ENCODE peak calls at places on chromosomes 7 and 10, in ten cellular contexts. V is fibroblast of mammary gland; G is iPS-NIHi11; X is NCI-H774; A is effector CD8-positive, alpha-beta T cell; W is endodermal cell; T is EL; Q is CD4-positive, alpha-beta memory T cell; L is IMR-90; M is osteocyte. S is an unnamed sample.

GRCh38 chr10:47031251-47031952 is 120.2 kb downstream of the PTPN20 start:
- DNase-seq in X (no peak), Q (no peak), V (peak), A (no peak), L (no peak), W (peak), T (peak), G (peak), M (peak), S (no peak)

GRCh38 chr7:33905389-33906032 is at the start of gene BMPER:
- DNase-seq in L (peak), Q (no peak), A (no peak), X (peak), W (peak), M (no peak), G (peak), T (peak), V (peak), S (no peak)

GRCh38 chr10:73340121-73340520 is 18.5 kb downstream of the CFAP70 start:
- DNase-seq in V (no peak), L (no peak), X (no peak), W (no peak), T (peak), G (no peak), Q (no peak), A (no peak), M (no peak), S (no peak)

GRCh38 chr10:58755688-58756087 is 243.0 kb downstream of the BICC1 start:
- DNase-seq in Q (no peak), A (no peak), X (no peak), W (no peak), T (peak), V (peak), L (peak), G (no peak), M (no peak), S (no peak)

GRCh38 chr10:88759366-88760101 is at the start of gene LIPN:
- DNase-seq in W (no peak), M (no peak), X (no peak), Q (no peak), V (peak), A (no peak), G (no peak), T (no peak), L (no peak), S (no peak)

GRCh38 chr7:21076054-21076453 is 289.4 kb upstream of the SP8 start:
- DNase-seq in Q (no peak), L (no peak), V (no peak), A (no peak), T (no peak), X (peak), M (no peak), G (peak), W (no peak), S (no peak)

GRCh38 chr7:137606061-137606674 is 240.6 kb downstream of the DGKI start:
- DNase-seq in Q (no peak), L (peak), V (peak), W (no peak), G (no peak), M (no peak), T (peak), A (no peak), X (no peak), S (peak)

GRCh38 chr10:120422459-120422858 is 34.6 kb upstream of the PLPP4 start:
- DNase-seq in V (peak), Q (no peak), G (no peak), T (peak), W (no peak), L (peak), A (no peak), X (no peak), M (no peak), S (no peak)

GRCh38 chr7:69199661-69200060 is 398.6 kb upstream of the AUTS2 start:
- DNase-seq in T (no peak), V (no peak), Q (no peak), X (no peak), M (no peak), G (no peak), A (no peak), L (no peak), W (no peak), S (no peak)

GRCh38 chr7:46885167-46885566 is 696.7 kb downstream of the TNS3 start:
- DNase-seq in T (no peak), W (no peak), X (no peak), M (no peak), G (no peak), V (no peak), A (no peak), Q (no peak), L (no peak), S (no peak)

GRCh38 chr7:158655507-158655906 is 49.1 kb downstream of the NCAPG2 start:
- DNase-seq in A (no peak), Q (no peak), M (no peak), G (no peak), V (no peak), L (no peak), T (no peak), W (no peak), X (no peak), S (no peak)

GRCh38 chr7:158016171-158017087 is 571.2 kb downstream of the PTPRN2 start:
- DNase-seq in A (no peak), T (no peak), V (no peak), G (no peak), M (no peak), L (no peak), Q (no peak), W (peak), X (no peak), S (no peak)

GRCh38 chr7:27739301-27739913 is 555 bp upstream of the TAX1BP1 start:
- DNase-seq in W (no peak), L (peak), G (peak), Q (no peak), T (peak), A (no peak), V (no peak), M (no peak), X (no peak), S (no peak)

GRCh38 chr7:153152786-153153185 is 393.2 kb downstream of the ACTR3B start:
- DNase-seq in T (no peak), L (no peak), X (no peak), W (no peak), Q (no peak), G (no peak), M (no peak), V (no peak), A (no peak), S (no peak)

GRCh38 chr10:77578583-77579227 is 58.9 kb downstream of the KCNMA1 start:
- DNase-seq in V (peak), G (no peak), X (no peak), T (peak), M (no peak), Q (no peak), A (no peak), W (no peak), L (peak), S (no peak)

GRCh38 chr7:8314566-8314965 is 52.6 kb upstream of the ICA1 start:
- DNase-seq in L (no peak), A (no peak), Q (no peak), G (no peak), W (no peak), T (no peak), M (no peak), X (no peak), V (no peak), S (no peak)

GRCh38 chr10:63466168-63466935 is 575 bp upstream of the JMJD1C start:
- DNase-seq in V (peak), Q (peak), T (peak), X (peak), A (no peak), M (no peak), L (peak), W (no peak), G (peak), S (no peak)

GRCh38 chr7:157904211-157904865 is 567.5 kb downstream of the DNAJB6 start:
- DNase-seq in L (no peak), G (no peak), A (no peak), X (no peak), Q (no peak), M (no peak), T (no peak), V (no peak), W (peak), S (no peak)

GRCh38 chr10:48536916-48537890 is 67.7 kb downstream of the ARHGAP22 start:
- DNase-seq in M (peak), X (no peak), A (no peak), T (no peak), V (no peak), L (no peak), G (no peak), Q (no peak), W (peak), S (no peak)

GRCh38 chr7:53656881-53657280 is 621.4 kb downstream of the POM121L12 start:
- DNase-seq in L (no peak), M (no peak), Q (peak), W (peak), A (no peak), G (no peak), T (no peak), V (no peak), X (no peak), S (no peak)

GRCh38 chr10:52128056-52128683 is 185.9 kb upstream of the DKK1 start:
- DNase-seq in Q (no peak), V (no peak), M (no peak), X (no peak), W (peak), T (no peak), G (peak), A (no peak), L (no peak), S (no peak)

GRCh38 chr10:49023752-49024151 is 84.1 kb upstream of the LRRC18 start:
- DNase-seq in M (no peak), X (no peak), V (peak), A (no peak), W (no peak), T (no peak), L (peak), G (no peak), Q (no peak), S (no peak)

GRCh38 chr7:46933596-46933995 is 648.3 kb downstream of the TNS3 start:
- DNase-seq in V (peak), M (no peak), W (no peak), Q (no peak), G (no peak), A (no peak), L (no peak), X (no peak), T (peak), S (no peak)

GRCh38 chr7:121401896-121402295 is 5.8 kb upstream of the FAM3C start:
- DNase-seq in T (no peak), G (no peak), A (no peak), Q (no peak), L (no peak), W (no peak), V (no peak), M (no peak), X (no peak), S (no peak)

S was measured in CD4-positive, CD25-positive, alpha-beta regulatory T cell.